ENCODE peak calls at places on chromosomes 2 and 18, in six cellular contexts. S is PC-3; N is Ammon's horn; B is ovary; H is AG09319; X is stimulated activated naive CD4-positive, alpha-beta T cell. O is an unnamed sample.

GRCh38 chr18:50151876-50152275 is 43.1 kb downstream of the MYO5B start:
- DNase-seq in S (peak), N (no peak), B (no peak), H (no peak), X (no peak), O (no peak)

GRCh38 chr18:71028285-71028762 is 739.5 kb downstream of the SOCS6 start:
- DNase-seq in S (peak), N (no peak), B (no peak), H (no peak), X (no peak), O (no peak)

GRCh38 chr2:234680688-234681050 is 183.8 kb upstream of the ARL4C start:
- DNase-seq in S (no peak), N (no peak), B (no peak), H (no peak), X (no peak), O (no peak)

GRCh38 chr18:35491689-35492077 is 6.1 kb downstream of the INO80C start:
- DNase-seq in S (no peak), N (no peak), B (no peak), H (no peak), X (no peak), O (no peak)

GRCh38 chr2:173109253-173110188 is 33.9 kb downstream of the MAP3K20 start:
- DNase-seq in S (peak), N (no peak), B (no peak), H (peak), X (no peak), O (no peak)

GRCh38 chr2:73987948-73988700 is 3.4 kb downstream of the TET3 start:
- DNase-seq in S (no peak), N (no peak), B (no peak), H (no peak), X (no peak), O (no peak)

GRCh38 chr2:104825124-104825865 is 28.6 kb upstream of the POU3F3 start:
- DNase-seq in S (peak), N (no peak), B (no peak), H (no peak), X (no peak), O (no peak)

GRCh38 chr18:79664525-79665125 is 15.0 kb upstream of the CTDP1 start:
- DNase-seq in S (peak), N (no peak), B (no peak), H (no peak), X (no peak), O (no peak)

GRCh38 chr2:236882074-236882473 is 203.6 kb upstream of the COPS8 start:
- DNase-seq in S (no peak), N (no peak), B (no peak), H (no peak), X (no peak), O (no peak)

GRCh38 chr2:42008241-42008911 is 39.4 kb upstream of the PKDCC start:
- DNase-seq in S (no peak), N (no peak), B (no peak), H (no peak), X (no peak), O (no peak)

GRCh38 chr2:47905454-47906260 is 641 bp downstream of the FBXO11 start:
- DNase-seq in S (peak), N (peak), B (peak), H (no peak), X (peak), O (peak)

GRCh38 chr2:85577386-85578242 is at the start of gene VAMP8:
- DNase-seq in S (peak), N (peak), B (no peak), H (no peak), X (no peak), O (peak)

GRCh38 chr2:95354469-95354901 is 48.0 kb upstream of the FAHD2A start:
- DNase-seq in S (no peak), N (no peak), B (peak), H (no peak), X (no peak), O (no peak)

GRCh38 chr2:23803275-23803964 is 123.5 kb downstream of the ATAD2B start:
- DNase-seq in S (peak), N (no peak), B (no peak), H (no peak), X (no peak), O (no peak)

GRCh38 chr2:108909917-108910515 is 79.0 kb downstream of the EDAR start:
- DNase-seq in S (no peak), N (no peak), B (peak), H (no peak), X (no peak), O (peak)

GRCh38 chr18:73577365-73577764 is 570.3 kb downstream of the FBXO15 start:
- DNase-seq in S (no peak), N (no peak), B (no peak), H (no peak), X (no peak), O (no peak)

GRCh38 chr2:86500325-86500724 is 59.2 kb downstream of the KDM3A start:
- DNase-seq in S (no peak), N (no peak), B (no peak), H (no peak), X (no peak), O (no peak)

GRCh38 chr2:96163768-96164429 is 18.7 kb upstream of the DUSP2 start:
- DNase-seq in S (no peak), N (no peak), B (no peak), H (no peak), X (peak), O (peak)

GRCh38 chr2:190663839-190664238 is 15.0 kb downstream of the NAB1 start:
- DNase-seq in S (peak), N (no peak), B (no peak), H (no peak), X (no peak), O (no peak)

GRCh38 chr18:28063181-28063790 is 113.6 kb downstream of the CDH2 start:
- DNase-seq in S (no peak), N (no peak), B (no peak), H (no peak), X (no peak), O (no peak)

GRCh38 chr2:68870215-68870614 is 982 bp downstream of the BMP10 start:
- DNase-seq in S (peak), N (no peak), B (no peak), H (no peak), X (no peak), O (no peak)

GRCh38 chr2:15009681-15010080 is 377.2 kb downstream of the LRATD1 start:
- DNase-seq in S (no peak), N (no peak), B (no peak), H (no peak), X (no peak), O (no peak)

GRCh38 chr2:71484354-71484753 is 31.0 kb downstream of the DYSF start:
- DNase-seq in S (no peak), N (no peak), B (no peak), H (no peak), X (no peak), O (no peak)

GRCh38 chr2:135561925-135562324 is 30.6 kb downstream of the R3HDM1 start:
- DNase-seq in S (no peak), N (no peak), B (no peak), H (no peak), X (no peak), O (no peak)

GRCh38 chr2:120879401-120880295 is 144.0 kb downstream of the GLI2 start:
- DNase-seq in S (no peak), N (peak), B (peak), H (no peak), X (no peak), O (no peak)

GRCh38 chr2:236608308-236608564 is 38.6 kb downstream of the ACKR3 start:
- DNase-seq in S (no peak), N (no peak), B (no peak), H (no peak), X (no peak), O (no peak)

GRCh38 chr18:54806526-54806925 is 21.8 kb upstream of the RAB27B start:
- DNase-seq in S (no peak), N (no peak), B (no peak), H (no peak), X (no peak), O (no peak)

GRCh38 chr2:121099329-121100318 is 185.4 kb downstream of the TFCP2L1 start:
- DNase-seq in S (peak), N (peak), B (no peak), H (no peak), X (no peak), O (no peak)

GRCh38 chr2:60556441-60556997 is 3.1 kb upstream of the BCL11A start:
- DNase-seq in S (no peak), N (no peak), B (no peak), H (no peak), X (no peak), O (no peak)

GRCh38 chr2:112884869-112885502 is 26.0 kb upstream of the IL37 start:
- DNase-seq in S (peak), N (no peak), B (no peak), H (no peak), X (peak), O (peak)

GRCh38 chr2:191933307-191934105 is 86.6 kb upstream of the CAVIN2 start:
- DNase-seq in S (no peak), N (no peak), B (no peak), H (no peak), X (no peak), O (no peak)

GRCh38 chr18:42742976-42743755 is 372.3 kb downstream of the RIT2 start:
- DNase-seq in S (no peak), N (no peak), B (no peak), H (no peak), X (no peak), O (no peak)

GRCh38 chr2:99803846-99804245 is 314.0 kb upstream of the REV1 start:
- DNase-seq in S (peak), N (no peak), B (no peak), H (no peak), X (no peak), O (no peak)